ENCODE peak calls at places on chromosomes 11 and 22, in eight cellular contexts. V, P, Q, E, N, A, F and M are unnamed samples.

GRCh38 chr11:134273317-134273712 is 2.9 kb upstream of the GLB1L3 start:
- DNase-seq in V (no peak), P (no peak), Q (no peak), E (no peak), N (no peak), A (no peak), F (no peak), M (no peak)

GRCh38 chr11:5291207-5291838 is 10.4 kb downstream of the OR51B4 start:
- DNase-seq in V (no peak), P (peak), Q (no peak), E (peak), N (no peak), A (no peak), F (no peak), M (peak)

GRCh38 chr22:37237371-37238268 is 6.4 kb downstream of the RAC2 start:
- DNase-seq in V (no peak), P (peak), Q (no peak), E (no peak), N (no peak), A (no peak), F (no peak), M (no peak)

GRCh38 chr22:32992821-32993220 is 65.4 kb downstream of the SYN3 start:
- DNase-seq in V (no peak), P (no peak), Q (no peak), E (no peak), N (no peak), A (no peak), F (no peak), M (no peak)

GRCh38 chr22:25844601-25845000 is 102.6 kb downstream of the MYO18B start:
- DNase-seq in V (no peak), P (no peak), Q (no peak), E (no peak), N (no peak), A (no peak), F (no peak), M (no peak)

GRCh38 chr11:69359735-69360470 is 65.9 kb downstream of the MYEOV start:
- DNase-seq in V (no peak), P (peak), Q (peak), E (no peak), N (no peak), A (no peak), F (no peak), M (peak)

GRCh38 chr22:36081023-36081431 is 52.4 kb upstream of the RBFOX2 start:
- DNase-seq in V (peak), P (peak), Q (no peak), E (no peak), N (no peak), A (no peak), F (no peak), M (no peak)

GRCh38 chr22:39995346-39996252 is 845 bp downstream of the FAM83F start:
- DNase-seq in V (no peak), P (no peak), Q (no peak), E (no peak), N (no peak), A (peak), F (peak), M (no peak)

GRCh38 chr11:93236741-93237675 is 39.2 kb upstream of the SLC36A4 start:
- DNase-seq in V (no peak), P (peak), Q (peak), E (peak), N (no peak), A (no peak), F (peak), M (peak)

GRCh38 chr11:132604446-132604845 is 927.9 kb downstream of the OPCML start:
- DNase-seq in V (no peak), P (peak), Q (no peak), E (no peak), N (no peak), A (no peak), F (no peak), M (peak)

GRCh38 chr11:115930886-115931537 is 426.8 kb upstream of the CADM1 start:
- DNase-seq in V (no peak), P (no peak), Q (no peak), E (no peak), N (no peak), A (no peak), F (no peak), M (no peak)

DNA sequence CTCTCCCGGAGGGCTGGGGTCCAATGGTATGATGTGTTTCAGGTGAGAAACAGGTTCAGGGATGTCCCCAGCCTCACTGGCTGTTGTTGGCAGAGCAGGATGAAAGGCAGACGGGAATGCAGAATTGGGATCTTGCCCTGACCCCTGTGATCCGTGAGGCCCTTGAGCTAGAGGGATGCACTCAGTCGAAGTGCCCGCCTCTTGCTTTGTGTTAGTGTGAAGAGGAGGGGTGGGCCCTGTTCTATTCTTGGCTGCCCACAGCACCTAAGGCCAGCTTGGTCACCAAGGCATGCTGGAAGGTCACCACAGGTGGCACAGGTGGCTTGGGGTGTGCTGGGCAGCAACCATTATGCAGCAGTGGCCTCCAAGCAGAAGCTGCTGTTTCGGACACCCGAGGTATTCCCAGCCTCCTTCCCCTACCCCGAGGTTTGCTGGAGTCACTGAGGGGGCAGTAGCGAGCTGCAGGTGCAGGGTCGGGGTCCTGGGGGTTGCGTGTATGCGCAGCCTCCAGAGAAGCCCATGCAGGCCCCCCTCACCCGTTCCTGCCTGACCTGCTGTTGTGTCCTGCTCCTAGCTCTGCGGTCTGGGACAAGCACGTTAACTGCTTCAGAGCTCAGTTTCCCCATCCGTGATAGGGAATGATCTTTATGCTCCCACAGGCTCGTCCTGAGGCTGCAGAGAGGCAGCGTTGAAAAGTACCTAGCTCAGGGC is 12.9 kb downstream of the LRP5 start:
- DNase-seq in V (no peak), P (no peak), Q (no peak), E (peak), N (no peak), A (no peak), F (no peak), M (no peak)
- TF ChIP-seq CTCF in V (no peak), P (no peak), Q (no peak), E (peak), N (no peak), A (no peak), F (peak), M (no peak)

GRCh38 chr11:16191212-16191851 is 165.0 kb downstream of the SOX6 start:
- DNase-seq in V (no peak), P (no peak), Q (no peak), E (no peak), N (no peak), A (no peak), F (no peak), M (no peak)
- TF ChIP-seq CTCF in V (no peak), P (no peak), Q (no peak), E (peak), N (no peak), A (no peak), F (peak), M (no peak)

DNA sequence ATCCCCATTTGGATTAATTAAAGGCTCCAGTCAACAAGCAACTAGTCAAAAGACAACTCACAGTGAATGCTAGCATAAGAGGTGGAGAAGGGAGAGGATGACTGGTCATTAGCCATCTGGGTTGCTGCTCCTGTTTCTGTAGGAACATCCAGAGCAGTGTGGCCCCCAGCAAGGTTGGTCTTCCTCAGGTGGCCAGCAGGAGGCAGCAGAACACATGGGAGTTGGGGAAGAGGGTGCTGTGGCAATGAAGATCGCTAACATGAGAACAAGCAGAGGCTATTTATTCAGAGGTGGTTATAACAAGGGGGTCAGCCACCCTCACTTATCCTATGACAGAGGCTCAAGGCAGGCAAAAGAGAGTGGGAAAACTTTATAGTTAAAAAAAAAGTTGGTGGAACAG is 21.3 kb downstream of the IZUMO1R start:
- DNase-seq in V (no peak), P (peak), Q (peak), E (peak), N (no peak), A (peak), F (peak), M (peak)
- TF ChIP-seq CTCF in V (no peak), P (peak), Q (peak), E (peak), N (no peak), A (no peak), F (peak), M (peak)

GRCh38 chr11:9530901-9531625 is 42.4 kb upstream of the WEE1 start:
- DNase-seq in V (no peak), P (no peak), Q (no peak), E (no peak), N (no peak), A (peak), F (peak), M (no peak)
- TF ChIP-seq CTCF in V (no peak), P (no peak), Q (no peak), E (peak), N (no peak), A (no peak), F (peak), M (no peak)

DNA sequence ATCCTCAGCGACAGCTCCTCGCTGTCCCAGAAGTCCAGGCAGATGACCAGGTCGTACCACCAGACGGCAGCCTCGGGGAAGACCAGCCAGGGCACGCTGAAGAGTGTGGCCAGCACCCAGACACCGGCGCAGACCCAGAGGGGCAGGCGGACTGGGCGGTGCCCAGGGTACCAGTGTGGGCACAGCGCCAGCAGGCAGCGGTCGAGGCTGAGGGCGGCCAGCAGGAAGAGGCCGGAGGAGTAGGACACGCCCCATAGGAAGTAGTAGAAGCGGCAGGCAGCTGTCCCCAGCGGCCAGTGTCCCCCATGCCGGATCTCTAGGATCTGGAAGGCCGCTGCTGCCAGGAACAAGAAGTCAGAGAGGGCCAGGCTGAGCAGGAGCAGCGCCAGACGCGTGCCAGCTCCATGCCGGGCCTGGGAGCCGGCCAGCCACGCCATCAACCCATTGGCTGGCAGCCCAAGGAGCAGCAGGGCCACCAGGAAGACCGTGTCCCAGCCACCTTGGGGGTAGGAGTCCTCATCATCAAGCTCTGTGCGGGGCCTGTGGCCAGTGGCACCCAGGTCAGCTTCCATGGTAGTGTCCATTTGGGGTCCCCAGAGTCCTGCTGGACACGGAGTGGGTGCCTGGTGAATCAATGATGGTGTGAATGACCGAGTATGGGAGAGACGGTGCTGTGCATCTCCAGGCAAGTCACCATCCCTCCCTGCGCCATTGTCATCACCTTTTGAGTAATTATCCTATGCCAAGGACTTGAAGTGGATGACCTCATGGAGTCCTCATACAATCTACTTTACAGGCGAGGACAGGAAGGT is at the start of gene GPR152:
- DNase-seq in V (no peak), P (no peak), Q (no peak), E (no peak), N (no peak), A (no peak), F (no peak), M (no peak)
- TF ChIP-seq CTCF in V (no peak), P (no peak), Q (no peak), E (no peak), N (no peak), A (no peak), F (no peak), M (no peak)